ENCODE peak calls at places on chromosomes 3 and 15, in seven cellular contexts. One of them, this sample, is unnamed.

GRCh38 chr15:75347222-75348033 is 589 bp downstream of the NEIL1 start:
- DNase-seq in substantia nigra: peak; percentile 31
- DNase-seq in activated gamma-delta T cell treated with Interleukin-2 at 50 U/mL for 16 hours: peak; percentile 57
- DNase-seq in WERI-Rb-1: peak; percentile 73
- DNase-seq in coronary artery: no peak
- DNase-seq in stimulated activated CD4-positive, alpha-beta T cell treated with anti-CD3 and anti-CD28 coated beads, Interleukin-4, amount 100 ng/mL, for 48 hours: no peak
- DNase-seq in GM20000: peak; percentile 80
- DNase-seq in this sample: no peak

GRCh38 chr3:127195417-127195816 is 2.5 kb downstream of the PRR23E start:
- DNase-seq in substantia nigra: no peak
- DNase-seq in activated gamma-delta T cell treated with Interleukin-2 at 50 U/mL for 16 hours: no peak
- DNase-seq in WERI-Rb-1: no peak
- DNase-seq in coronary artery: peak; percentile 38
- DNase-seq in stimulated activated CD4-positive, alpha-beta T cell treated with anti-CD3 and anti-CD28 coated beads, Interleukin-4, amount 100 ng/mL, for 48 hours: no peak
- DNase-seq in GM20000: no peak
- DNase-seq in this sample: no peak

GRCh38 chr15:31364301-31365031 is 37.8 kb downstream of the KLF13 start:
- DNase-seq in substantia nigra: no peak
- DNase-seq in activated gamma-delta T cell treated with Interleukin-2 at 50 U/mL for 16 hours: no peak
- DNase-seq in WERI-Rb-1: no peak
- DNase-seq in coronary artery: no peak
- DNase-seq in stimulated activated CD4-positive, alpha-beta T cell treated with anti-CD3 and anti-CD28 coated beads, Interleukin-4, amount 100 ng/mL, for 48 hours: no peak
- DNase-seq in GM20000: no peak
- DNase-seq in this sample: no peak

GRCh38 chr3:107664614-107665013 is 141.9 kb downstream of the BBX start:
- DNase-seq in substantia nigra: no peak
- DNase-seq in activated gamma-delta T cell treated with Interleukin-2 at 50 U/mL for 16 hours: no peak
- DNase-seq in WERI-Rb-1: no peak
- DNase-seq in coronary artery: no peak
- DNase-seq in stimulated activated CD4-positive, alpha-beta T cell treated with anti-CD3 and anti-CD28 coated beads, Interleukin-4, amount 100 ng/mL, for 48 hours: no peak
- DNase-seq in GM20000: no peak
- DNase-seq in this sample: no peak

GRCh38 chr3:128343287-128344045 is 123.2 kb downstream of the DNAJB8 start:
- DNase-seq in substantia nigra: no peak
- DNase-seq in activated gamma-delta T cell treated with Interleukin-2 at 50 U/mL for 16 hours: no peak
- DNase-seq in WERI-Rb-1: peak; percentile 57
- DNase-seq in coronary artery: no peak
- DNase-seq in stimulated activated CD4-positive, alpha-beta T cell treated with anti-CD3 and anti-CD28 coated beads, Interleukin-4, amount 100 ng/mL, for 48 hours: no peak
- DNase-seq in GM20000: no peak
- DNase-seq in this sample: no peak

GRCh38 chr3:188326968-188327367 is 173.0 kb downstream of the LPP start:
- DNase-seq in substantia nigra: no peak
- DNase-seq in activated gamma-delta T cell treated with Interleukin-2 at 50 U/mL for 16 hours: no peak
- DNase-seq in WERI-Rb-1: no peak
- DNase-seq in coronary artery: no peak
- DNase-seq in stimulated activated CD4-positive, alpha-beta T cell treated with anti-CD3 and anti-CD28 coated beads, Interleukin-4, amount 100 ng/mL, for 48 hours: no peak
- DNase-seq in GM20000: no peak
- DNase-seq in this sample: no peak

GRCh38 chr3:54733079-54733478 is 194.8 kb downstream of the LRTM1 start:
- DNase-seq in substantia nigra: no peak
- DNase-seq in activated gamma-delta T cell treated with Interleukin-2 at 50 U/mL for 16 hours: no peak
- DNase-seq in WERI-Rb-1: no peak
- DNase-seq in coronary artery: no peak
- DNase-seq in stimulated activated CD4-positive, alpha-beta T cell treated with anti-CD3 and anti-CD28 coated beads, Interleukin-4, amount 100 ng/mL, for 48 hours: no peak
- DNase-seq in GM20000: no peak
- DNase-seq in this sample: peak; percentile 51

GRCh38 chr3:172223870-172224269 is 184.5 kb downstream of the FNDC3B start:
- DNase-seq in substantia nigra: no peak
- DNase-seq in activated gamma-delta T cell treated with Interleukin-2 at 50 U/mL for 16 hours: no peak
- DNase-seq in WERI-Rb-1: no peak
- DNase-seq in coronary artery: no peak
- DNase-seq in stimulated activated CD4-positive, alpha-beta T cell treated with anti-CD3 and anti-CD28 coated beads, Interleukin-4, amount 100 ng/mL, for 48 hours: no peak
- DNase-seq in GM20000: no peak
- DNase-seq in this sample: no peak

GRCh38 chr3:113132571-113132996 is 78.8 kb upstream of the BOC start:
- DNase-seq in substantia nigra: no peak
- DNase-seq in activated gamma-delta T cell treated with Interleukin-2 at 50 U/mL for 16 hours: no peak
- DNase-seq in WERI-Rb-1: no peak
- DNase-seq in coronary artery: no peak
- DNase-seq in stimulated activated CD4-positive, alpha-beta T cell treated with anti-CD3 and anti-CD28 coated beads, Interleukin-4, amount 100 ng/mL, for 48 hours: no peak
- DNase-seq in GM20000: no peak
- DNase-seq in this sample: no peak

GRCh38 chr15:83815506-83815905 is 161.6 kb downstream of the ADAMTSL3 start:
- DNase-seq in substantia nigra: no peak
- DNase-seq in activated gamma-delta T cell treated with Interleukin-2 at 50 U/mL for 16 hours: no peak
- DNase-seq in WERI-Rb-1: no peak
- DNase-seq in coronary artery: no peak
- DNase-seq in stimulated activated CD4-positive, alpha-beta T cell treated with anti-CD3 and anti-CD28 coated beads, Interleukin-4, amount 100 ng/mL, for 48 hours: no peak
- DNase-seq in GM20000: no peak
- DNase-seq in this sample: no peak

GRCh38 chr3:111904376-111905241 is 45.5 kb downstream of the PHLDB2 start:
- DNase-seq in substantia nigra: no peak
- DNase-seq in activated gamma-delta T cell treated with Interleukin-2 at 50 U/mL for 16 hours: no peak
- DNase-seq in WERI-Rb-1: no peak
- DNase-seq in coronary artery: no peak
- DNase-seq in stimulated activated CD4-positive, alpha-beta T cell treated with anti-CD3 and anti-CD28 coated beads, Interleukin-4, amount 100 ng/mL, for 48 hours: no peak
- DNase-seq in GM20000: no peak
- DNase-seq in this sample: no peak

GRCh38 chr15:56598991-56599390 is 134.1 kb upstream of the MNS1 start:
- DNase-seq in substantia nigra: no peak
- DNase-seq in activated gamma-delta T cell treated with Interleukin-2 at 50 U/mL for 16 hours: no peak
- DNase-seq in WERI-Rb-1: no peak
- DNase-seq in coronary artery: no peak
- DNase-seq in stimulated activated CD4-positive, alpha-beta T cell treated with anti-CD3 and anti-CD28 coated beads, Interleukin-4, amount 100 ng/mL, for 48 hours: no peak
- DNase-seq in GM20000: no peak
- DNase-seq in this sample: no peak

GRCh38 chr15:76588811-76589747 is 252.5 kb downstream of the ISL2 start:
- DNase-seq in substantia nigra: no peak
- DNase-seq in activated gamma-delta T cell treated with Interleukin-2 at 50 U/mL for 16 hours: no peak
- DNase-seq in WERI-Rb-1: no peak
- DNase-seq in coronary artery: no peak
- DNase-seq in stimulated activated CD4-positive, alpha-beta T cell treated with anti-CD3 and anti-CD28 coated beads, Interleukin-4, amount 100 ng/mL, for 48 hours: no peak
- DNase-seq in GM20000: no peak
- DNase-seq in this sample: no peak

GRCh38 chr3:48409291-48410201 is 20.3 kb downstream of the PLXNB1 start:
- DNase-seq in substantia nigra: no peak
- DNase-seq in activated gamma-delta T cell treated with Interleukin-2 at 50 U/mL for 16 hours: peak; percentile 2
- DNase-seq in WERI-Rb-1: peak; percentile 5
- DNase-seq in coronary artery: peak; percentile 70
- DNase-seq in stimulated activated CD4-positive, alpha-beta T cell treated with anti-CD3 and anti-CD28 coated beads, Interleukin-4, amount 100 ng/mL, for 48 hours: no peak
- DNase-seq in GM20000: peak; percentile 17
- DNase-seq in this sample: no peak

This sample was measured in NCI-H1930.